ENCODE peak calls at places on chromosomes 1 and 21, in four cellular contexts. H, P, J and Y are unnamed samples.

GRCh38 chr21:21436012-21436545 is 437.9 kb downstream of the NCAM2 start:
- DNase-seq in H (no peak), P (no peak), J (no peak), Y (no peak)

GRCh38 chr1:79197421-79197820 is 190.9 kb upstream of the ADGRL4 start:
- DNase-seq in H (no peak), P (no peak), J (no peak), Y (peak)

GRCh38 chr1:230735447-230735846 is 11.7 kb upstream of the CAPN9 start:
- DNase-seq in H (peak), P (no peak), J (no peak), Y (peak)

GRCh38 chr1:1425753-1426495 is 4.8 kb upstream of the ANKRD65 start:
- DNase-seq in H (no peak), P (no peak), J (no peak), Y (no peak)

GRCh38 chr1:15411593-15412487 is 2.2 kb downstream of the EFHD2 start:
- DNase-seq in H (no peak), P (no peak), J (peak), Y (no peak)

GRCh38 chr1:3779265-3779911 is 6.8 kb downstream of the SMIM1 start:
- DNase-seq in H (no peak), P (no peak), J (no peak), Y (no peak)

GRCh38 chr1:6011946-6012258 is 19.7 kb upstream of the NPHP4 start:
- DNase-seq in H (no peak), P (no peak), J (no peak), Y (no peak)

GRCh38 chr1:167429612-167430011 is 88.7 kb downstream of the CD247 start:
- DNase-seq in H (no peak), P (no peak), J (no peak), Y (no peak)

GRCh38 chr1:177615251-177615650 is 354.6 kb downstream of the SEC16B start:
- DNase-seq in H (no peak), P (no peak), J (no peak), Y (no peak)

GRCh38 chr1:225815526-225816178 is 5.7 kb downstream of the EPHX1 start:
- DNase-seq in H (no peak), P (no peak), J (peak), Y (peak)

GRCh38 chr21:25080706-25081495 is 526.4 kb downstream of the MRPL39 start:
- DNase-seq in H (no peak), P (no peak), J (no peak), Y (no peak)

GRCh38 chr1:204782118-204782700 is 88.5 kb upstream of the NFASC start:
- DNase-seq in H (no peak), P (no peak), J (no peak), Y (no peak)

GRCh38 chr1:95252422-95252821 is 18.4 kb downstream of the RWDD3 start:
- DNase-seq in H (no peak), P (no peak), J (no peak), Y (no peak)